ENCODE peak calls at places on chromosomes 16 and 17, in four cellular contexts. Y is neural progenitor cell, L is bronchial epithelial cell, R is AG09319. K is an unnamed sample.

GRCh38 chr16:52863000-52863399 is 189.7 kb downstream of the CHD9NB start:
- DNase-seq in R (no peak), L (no peak), Y (no peak), K (no peak)

GRCh38 chr17:7042507-7043194 is 1.2 kb downstream of the SLC16A11 start:
- DNase-seq in R (no peak), L (no peak), Y (peak; percentile 41), K (no peak)

GRCh38 chr17:62049299-62049698 is 15.8 kb downstream of the MED13 start:
- DNase-seq in Y (no peak), L (no peak), R (no peak), K (no peak)

GRCh38 chr17:80942360-80943345 is 49.0 kb upstream of the CHMP6 start:
- DNase-seq in R (peak; percentile 88), Y (no peak), L (peak; percentile 7), K (no peak)

GRCh38 chr16:81567987-81568748 is 123.6 kb downstream of the CMIP start:
- DNase-seq in R (peak; percentile 24), Y (no peak), L (peak; percentile 66), K (no peak)

GRCh38 chr17:78933025-78933958 is 8.1 kb upstream of the TIMP2 start:
- DNase-seq in R (peak; percentile 84), L (peak; percentile 92), Y (no peak), K (no peak)

GRCh38 chr17:55327225-55328088 is 62.7 kb downstream of the HLF start:
- DNase-seq in L (peak; percentile 32), Y (no peak), R (no peak), K (no peak)

GRCh38 chr17:77332981-77333685 is 192.4 kb downstream of the SEC14L1 start:
- DNase-seq in L (peak; percentile 92), Y (no peak), R (peak; percentile 90), K (peak; percentile 20)

GRCh38 chr17:81487487-81488275 is 24.9 kb downstream of the ACTG1 start:
- DNase-seq in Y (peak; percentile 92), R (no peak), L (no peak), K (peak; percentile 74)

GRCh38 chr17:15263680-15264079 is 1.4 kb downstream of the PMP22 start:
- DNase-seq in Y (no peak), R (no peak), L (no peak), K (no peak)

GRCh38 chr17:2707721-2708584 is 3.6 kb downstream of the CLUH start:
- DNase-seq in L (no peak), R (no peak), Y (peak; percentile 72), K (no peak)

GRCh38 chr16:22670551-22670970 is 143.4 kb upstream of the HS3ST2 start:
- DNase-seq in L (peak; percentile 18), Y (peak; percentile 77), R (no peak), K (no peak)

GRCh38 chr17:1942066-1942365 is 83.1 kb downstream of the RTN4RL1 start:
- DNase-seq in R (no peak), L (no peak), Y (no peak), K (no peak)

GRCh38 chr17:34059423-34060220 is 195.5 kb upstream of the CCL2 start:
- DNase-seq in Y (no peak), R (no peak), L (no peak), K (no peak)

GRCh38 chr17:42563543-42563942 is 1.6 kb downstream of the COASY start:
- DNase-seq in Y (no peak), R (no peak), L (peak; percentile 33), K (no peak)

GRCh38 chr17:80446645-80447405 is 29.6 kb downstream of the NPTX1 start:
- DNase-seq in L (peak; percentile 23), Y (no peak), R (no peak), K (no peak)

GRCh38 chr16:3465911-3466584 is 22.6 kb downstream of the NAA60 start:
- DNase-seq in R (no peak), L (no peak), Y (no peak), K (no peak)

GRCh38 chr16:87607871-87608270 is 5.6 kb downstream of the JPH3 start:
- DNase-seq in Y (no peak), L (no peak), R (no peak), K (no peak)

GRCh38 chr16:79365687-79366086 is 234.8 kb downstream of the MAF start:
- DNase-seq in L (no peak), R (no peak), Y (no peak), K (no peak)

GRCh38 chr17:79670537-79671386 is 59.9 kb upstream of the RBFOX3 start:
- DNase-seq in Y (no peak), R (no peak), L (no peak), K (no peak)

GRCh38 chr17:42118545-42118944 is 2.6 kb downstream of the KAT2A start:
- DNase-seq in R (no peak), Y (peak; percentile 44), L (peak; percentile 37), K (no peak)

GRCh38 chr17:47882247-47882646 is 13.8 kb upstream of the SP2 start:
- DNase-seq in Y (no peak), R (peak; percentile 22), L (no peak), K (no peak)

GRCh38 chr17:31680126-31680525 is 178.9 kb downstream of the COPRS start:
- DNase-seq in L (no peak), R (no peak), Y (no peak), K (no peak)

GRCh38 chr17:58343131-58343530 is 8.9 kb downstream of the SUPT4H1 start:
- DNase-seq in R (no peak), L (no peak), Y (no peak), K (no peak)

GRCh38 chr17:11389583-11389982 is 148.6 kb downstream of the SHISA6 start:
- DNase-seq in R (no peak), L (no peak), Y (no peak), K (no peak)

GRCh38 chr17:69961488-69962145 is 113.4 kb upstream of the KCNJ16 start:
- DNase-seq in Y (peak; percentile 23), R (peak; percentile 11), L (no peak), K (no peak)

GRCh38 chr17:47791025-47791424 is 30.6 kb downstream of the OSBPL7 start:
- DNase-seq in R (no peak), Y (no peak), L (no peak), K (peak; percentile 30)

GRCh38 chr16:85986931-85987749 is 88.2 kb downstream of the IRF8 start:
- DNase-seq in L (no peak), R (no peak), Y (peak; percentile 69), K (no peak)

GRCh38 chr17:80346498-80347275 is 68.3 kb upstream of the ENDOV start:
- DNase-seq in R (no peak), Y (no peak), L (no peak), K (no peak)

GRCh38 chr17:6574689-6575595 is 18.6 kb upstream of the PITPNM3 start:
- DNase-seq in Y (peak; percentile 25), R (no peak), L (peak; percentile 55), K (no peak)

GRCh38 chr16:2985457-2985856 is 5.2 kb upstream of the PKMYT1 start:
- DNase-seq in Y (no peak), L (no peak), R (no peak), K (no peak)

GRCh38 chr16:31451681-31452351 is 7.5 kb upstream of the ARMC5 start:
- DNase-seq in Y (peak; percentile 79), L (peak; percentile 78), R (no peak), K (peak; percentile 62)

GRCh38 chr17:82238562-82239201 is 9.8 kb downstream of the SLC16A3 start:
- DNase-seq in R (no peak), Y (no peak), L (peak; percentile 89), K (no peak)

DNA sequence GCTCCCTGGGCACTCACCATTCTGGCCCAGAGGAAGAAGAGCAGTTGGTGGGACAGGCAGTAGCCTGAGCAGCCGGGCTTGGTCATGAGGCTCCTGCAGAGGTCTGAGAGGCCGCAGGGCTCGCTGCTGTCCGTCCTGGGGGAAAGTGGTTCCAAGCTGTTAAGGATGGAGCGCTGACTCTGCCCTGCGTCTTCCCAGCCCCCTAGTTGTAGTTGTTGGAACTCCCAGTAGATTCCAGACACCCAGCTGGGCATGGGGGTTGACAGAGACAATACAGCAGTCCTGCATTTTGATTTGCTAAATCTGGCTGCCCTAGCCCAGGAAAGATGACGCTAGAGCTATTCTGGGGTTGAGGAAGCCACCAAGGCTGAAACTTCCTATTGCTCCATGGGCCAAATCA is 7.3 kb downstream of the C16orf89 start:
- DNase-seq in Y (peak; percentile 87), R (no peak), L (no peak), K (no peak)
- TF ChIP-seq CTCF in Y (peak; percentile 61), R (no peak), L (no peak), K (no peak)

DNA sequence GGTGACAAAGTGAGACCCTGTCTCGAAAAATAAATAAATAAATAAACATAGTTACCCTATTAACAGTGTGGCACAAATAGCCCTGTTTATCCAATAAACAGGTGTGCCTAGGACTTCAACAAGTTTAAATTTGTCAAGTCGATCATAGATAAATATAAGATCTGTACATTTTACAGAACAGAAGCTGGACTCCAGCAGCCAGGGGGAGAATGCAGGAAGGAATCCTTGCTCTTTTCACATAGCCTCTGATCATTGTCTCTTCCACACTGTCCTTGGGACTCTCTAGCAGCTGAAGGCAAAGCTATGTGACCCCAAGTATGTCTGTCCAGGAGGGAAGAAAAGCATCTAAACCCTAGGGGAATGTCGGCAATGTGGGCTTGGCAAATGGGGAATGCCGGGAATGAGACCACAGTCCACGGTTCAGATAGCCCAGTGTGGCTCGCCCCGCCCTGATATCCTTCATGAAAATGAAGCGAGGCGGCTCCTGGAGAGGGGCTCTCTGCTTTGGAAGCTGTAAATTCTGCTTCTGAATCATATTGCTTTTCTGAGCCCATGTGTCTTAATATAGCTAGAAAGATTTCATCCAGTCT is 24.8 kb upstream of the GRB2 start:
- DNase-seq in Y (peak; percentile 87), R (peak; percentile 45), L (no peak), K (peak; percentile 30)
- TF ChIP-seq CTCF in Y (no peak), R (no peak), L (no peak), K (no peak)

GRCh38 chr17:44221862-44222111 is 2.3 kb upstream of the UBTF start:
- DNase-seq in L (no peak), Y (no peak), R (no peak), K (no peak)

GRCh38 chr17:44219636-44220210 is at the start of gene UBTF:
- DNase-seq in L (no peak), R (no peak), Y (peak; percentile 91), K (peak; percentile 75)

GRCh38 chr17:44219126-44219635 is 294 bp downstream of the UBTF start:
- DNase-seq in L (peak; percentile 34), R (no peak), Y (peak; percentile 93), K (peak; percentile 58)

GRCh38 chr17:44221072-44221861 is 1.8 kb upstream of the UBTF start:
- DNase-seq in R (no peak), Y (peak; percentile 92), L (peak; percentile 62), K (peak; percentile 70)

DNA sequence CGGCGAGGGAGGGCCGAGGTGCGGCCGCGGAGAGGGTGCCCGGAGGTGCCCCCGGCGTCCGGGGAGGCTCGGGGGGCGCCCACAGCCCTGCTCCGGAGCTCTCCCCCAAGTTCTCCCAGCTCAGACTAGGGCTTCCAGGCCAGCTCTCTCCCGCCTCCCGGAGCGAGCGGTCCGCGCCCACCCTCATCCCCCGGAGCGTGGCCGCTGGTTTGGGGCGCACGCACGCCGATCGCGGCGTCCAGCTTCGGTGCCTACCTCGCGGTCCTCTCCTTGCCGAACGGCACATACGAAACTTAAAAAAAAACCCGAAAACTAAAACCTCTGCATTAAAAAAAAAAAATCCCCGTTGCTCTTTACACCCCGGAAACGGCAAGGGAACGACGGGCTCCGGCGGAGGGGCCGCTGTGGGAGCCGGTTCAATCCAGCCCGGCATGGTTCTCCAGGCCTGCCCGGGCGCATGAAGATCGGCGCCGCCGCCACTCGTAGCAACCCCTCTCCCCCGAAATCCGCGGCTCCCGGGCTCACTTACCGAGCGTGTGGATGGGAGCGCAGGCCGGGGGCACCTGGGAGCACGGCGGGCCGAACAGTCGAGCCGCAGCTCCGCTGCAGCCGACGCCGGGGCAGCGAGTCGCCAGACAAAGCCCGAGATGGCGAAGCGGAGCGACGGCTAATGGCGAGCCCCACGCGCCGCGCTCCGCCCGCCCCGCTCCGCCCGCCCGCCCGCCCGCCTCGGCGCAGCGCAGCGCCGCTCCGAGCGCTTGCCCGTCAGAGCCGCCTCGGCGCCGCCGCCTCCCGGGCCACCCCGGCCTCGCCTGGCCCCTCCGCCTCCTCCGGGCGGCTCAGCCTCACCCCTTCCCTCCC is 966 bp upstream of the UBTF start:
- DNase-seq in Y (peak; percentile 71), L (no peak), R (no peak), K (no peak)
- TF ChIP-seq CTCF in Y (no peak), L (no peak), R (no peak), K (no peak)

GRCh38 chr17:75864448-75864871 is 9.3 kb upstream of the WBP2 start:
- DNase-seq in L (peak; percentile 79), R (peak; percentile 75), Y (peak; percentile 32), K (no peak)
- TF ChIP-seq CTCF in L (no peak), R (no peak), Y (no peak), K (no peak)